ENCODE peak calls at places on chromosomes 13 and 19, in five cellular contexts. A is HCT116, Y is K562, N is HepG2, U is GM12878. F is an unnamed sample.

GRCh38 chr19:35177377-35178274 is 23.1 kb downstream of the FXYD5 start:
- DNase-seq in A (no peak), Y (no peak), N (no peak), U (no peak), F (no peak)

GRCh38 chr13:113794086-113794485 is 35.1 kb downstream of the TMEM255B start:
- DNase-seq in A (no peak), Y (no peak), N (no peak), U (no peak), F (no peak)

GRCh38 chr19:3783660-3784584 is 2.3 kb downstream of the MATK start:
- DNase-seq in A (no peak), Y (peak), N (peak), U (no peak), F (peak)

GRCh38 chr13:100625447-100625846 is 36.9 kb upstream of the GGACT start:
- DNase-seq in A (no peak), Y (no peak), N (no peak), U (no peak), F (no peak)

GRCh38 chr19:49809155-49809986 is 3.7 kb downstream of the FUZ start:
- DNase-seq in A (no peak), Y (no peak), N (peak), U (no peak), F (peak)

GRCh38 chr19:44587863-44588752 is 25.3 kb upstream of the IGSF23 start:
- DNase-seq in A (peak), Y (no peak), N (peak), U (no peak), F (no peak)

GRCh38 chr13:113562866-113563265 is 21.7 kb upstream of the TFDP1 start:
- DNase-seq in A (no peak), Y (no peak), N (no peak), U (no peak), F (no peak)

GRCh38 chr13:76723551-76724232 is 162.5 kb downstream of the KCTD12 start:
- DNase-seq in A (no peak), Y (no peak), N (no peak), U (no peak), F (no peak)

GRCh38 chr19:17323973-17324327 is 10.7 kb downstream of the ANO8 start:
- DNase-seq in A (no peak), Y (no peak), N (no peak), U (no peak), F (no peak)

GRCh38 chr13:35190241-35190640 is 248.2 kb downstream of the NBEA start:
- DNase-seq in A (no peak), Y (no peak), N (no peak), U (no peak), F (no peak)

GRCh38 chr13:83839158-83839557 is 43.1 kb downstream of the SLITRK1 start:
- DNase-seq in A (no peak), Y (no peak), N (no peak), U (no peak), F (no peak)

GRCh38 chr13:91630916-91631315 is 232.5 kb downstream of the GPC5 start:
- DNase-seq in A (no peak), Y (no peak), N (no peak), U (no peak), F (no peak)

GRCh38 chr19:44925114-44925891 is 10.9 kb downstream of the APOC1 start:
- DNase-seq in A (no peak), Y (no peak), N (peak), U (no peak), F (no peak)

GRCh38 chr13:32432856-32433255 is 4.9 kb upstream of the N4BP2L1 start:
- DNase-seq in A (no peak), Y (no peak), N (peak), U (no peak), F (no peak)

GRCh38 chr19:16435238-16435911 is 36.4 kb downstream of the EPS15L1 start:
- DNase-seq in A (no peak), Y (no peak), N (no peak), U (no peak), F (no peak)

GRCh38 chr13:53782400-53783030 is 753.9 kb downstream of the OLFM4 start:
- DNase-seq in A (no peak), Y (no peak), N (peak), U (peak), F (peak)

GRCh38 chr19:38849147-38849745 is 540 bp downstream of the HNRNPL start:
- DNase-seq in A (peak), Y (peak), N (peak), U (peak), F (peak)

GRCh38 chr19:18644144-18645034 is 7.6 kb downstream of the KLHL26 start:
- DNase-seq in A (no peak), Y (no peak), N (no peak), U (no peak), F (no peak)

GRCh38 chr19:49106648-49107135 is 7.5 kb upstream of the LIN7B start:
- DNase-seq in A (peak), Y (no peak), N (peak), U (no peak), F (peak)

GRCh38 chr13:73702419-73703071 is 431.7 kb downstream of the KLF12 start:
- DNase-seq in A (no peak), Y (no peak), N (no peak), U (peak), F (no peak)

GRCh38 chr19:16070366-16070990 is 5.8 kb upstream of the TPM4 start:
- DNase-seq in A (peak), Y (peak), N (peak), U (no peak), F (no peak)

GRCh38 chr19:13888281-13888680 is 11.3 kb downstream of the NANOS3 start:
- DNase-seq in A (no peak), Y (no peak), N (no peak), U (no peak), F (no peak)

GRCh38 chr13:45749026-45749759 is 47.1 kb downstream of the CBY2 start:
- DNase-seq in A (no peak), Y (no peak), N (no peak), U (no peak), F (no peak)

GRCh38 chr13:24273926-24274325 is 35.5 kb upstream of the C1QTNF9 start:
- DNase-seq in A (no peak), Y (no peak), N (no peak), U (no peak), F (no peak)

GRCh38 chr13:109819851-109820250 is 33.5 kb upstream of the IRS2 start:
- DNase-seq in A (no peak), Y (no peak), N (no peak), U (no peak), F (no peak)

GRCh38 chr19:35963514-35963913 is 27.3 kb downstream of the LRFN3 start:
- DNase-seq in A (no peak), Y (peak), N (peak), U (no peak), F (no peak)

GRCh38 chr19:47296036-47296435 is 13.6 kb upstream of the C5AR1 start:
- DNase-seq in A (peak), Y (peak), N (peak), U (no peak), F (peak)

GRCh38 chr13:78657699-78658629 is 991 bp downstream of the OBI1 start:
- DNase-seq in A (no peak), Y (no peak), N (peak), U (no peak), F (peak)

GRCh38 chr13:50017819-50018218 is 2.6 kb downstream of the KCNRG start:
- DNase-seq in A (no peak), Y (no peak), N (peak), U (no peak), F (no peak)

GRCh38 chr19:5694952-5695648 is 5.0 kb downstream of the RPL36 start:
- DNase-seq in A (no peak), Y (no peak), N (no peak), U (no peak), F (peak)

DNA sequence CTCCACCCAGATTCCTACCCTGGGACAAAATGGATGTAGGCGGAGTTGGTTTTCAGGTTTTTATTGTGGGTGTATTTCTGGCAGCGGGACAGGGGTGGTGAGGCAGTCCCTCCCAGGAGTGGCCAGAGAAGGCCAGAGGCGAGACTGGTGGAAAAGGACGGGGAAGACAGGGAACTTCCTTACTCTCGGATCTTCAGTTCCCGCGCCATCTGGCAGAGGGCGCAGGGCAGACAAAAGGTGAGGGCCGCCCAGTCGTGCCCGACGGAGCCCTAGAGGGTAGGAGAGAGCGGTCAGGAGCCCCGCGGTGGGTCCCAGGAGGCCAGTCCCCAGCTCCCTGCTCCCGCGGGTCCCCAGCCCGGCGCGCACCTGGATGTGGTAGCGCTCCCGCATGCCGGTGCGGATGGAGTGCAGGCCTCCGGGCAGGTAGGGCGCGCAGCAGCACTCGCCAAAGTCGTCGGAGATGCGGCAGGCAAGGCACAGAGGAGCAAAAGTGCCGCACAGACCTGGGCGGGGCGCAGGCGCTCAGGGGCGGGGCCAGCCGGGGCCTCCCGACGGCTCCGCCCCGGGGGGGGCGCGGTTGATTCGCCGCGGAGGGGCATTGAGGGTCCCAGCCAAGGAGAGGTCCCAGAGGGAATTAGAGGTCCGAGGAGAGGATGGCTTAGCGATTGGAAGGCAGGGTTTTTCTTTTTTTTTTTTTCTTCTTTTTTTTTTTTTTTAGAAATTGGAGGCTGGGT is 3.0 kb downstream of the CNFN start:
- DNase-seq in A (peak), Y (peak), N (peak), U (no peak), F (peak)
- TF ChIP-seq ZBTB33 in A (no peak), Y (no peak), N (no peak), U (no peak), F (no peak)

GRCh38 chr19:518292-519231 is 11.3 kb downstream of the TPGS1 start:
- DNase-seq in A (no peak), Y (peak), N (no peak), U (no peak), F (no peak)
- TF ChIP-seq ZBTB33 in A (no peak), Y (peak), N (no peak), U (no peak), F (no peak)

GRCh38 chr19:58318297-58318696 is 8.5 kb upstream of the ZSCAN22 start:
- DNase-seq in A (no peak), Y (no peak), N (no peak), U (no peak), F (no peak)

GRCh38 chr19:58319241-58319640 is 7.6 kb upstream of the ZSCAN22 start:
- DNase-seq in A (no peak), Y (no peak), N (no peak), U (no peak), F (no peak)

DNA sequence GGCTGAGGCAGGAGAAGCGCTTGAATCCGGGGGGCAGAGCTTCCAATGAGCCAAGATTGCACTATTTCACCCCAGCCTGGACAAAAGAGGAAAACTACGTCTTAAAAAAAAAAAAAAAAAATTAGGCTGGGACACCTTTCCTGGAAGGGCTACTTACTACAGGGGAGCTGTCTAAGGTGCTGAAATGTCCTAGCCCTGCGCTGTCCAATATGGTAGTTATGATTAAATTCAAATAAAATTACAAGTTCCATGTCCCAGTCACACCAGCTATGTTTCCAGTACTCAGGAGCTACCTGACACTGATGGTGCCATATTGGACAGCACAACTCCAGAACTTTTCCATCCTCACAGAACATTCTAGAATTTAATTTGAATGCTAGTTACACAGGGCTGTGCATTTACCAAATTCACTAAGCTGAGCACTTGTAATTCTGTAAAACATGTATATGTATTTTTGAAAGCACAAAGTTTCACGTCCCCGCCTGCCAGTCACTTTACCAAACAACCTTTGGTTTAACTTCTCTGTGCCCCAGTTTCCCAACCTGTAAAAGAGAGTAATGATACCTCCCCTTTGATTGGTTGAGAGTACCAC is 9.2 kb upstream of the ZSCAN22 start:
- DNase-seq in A (no peak), Y (peak), N (no peak), U (no peak), F (no peak)
- TF ChIP-seq ZBTB33 in A (no peak), Y (no peak), N (no peak), U (no peak), F (no peak)

DNA sequence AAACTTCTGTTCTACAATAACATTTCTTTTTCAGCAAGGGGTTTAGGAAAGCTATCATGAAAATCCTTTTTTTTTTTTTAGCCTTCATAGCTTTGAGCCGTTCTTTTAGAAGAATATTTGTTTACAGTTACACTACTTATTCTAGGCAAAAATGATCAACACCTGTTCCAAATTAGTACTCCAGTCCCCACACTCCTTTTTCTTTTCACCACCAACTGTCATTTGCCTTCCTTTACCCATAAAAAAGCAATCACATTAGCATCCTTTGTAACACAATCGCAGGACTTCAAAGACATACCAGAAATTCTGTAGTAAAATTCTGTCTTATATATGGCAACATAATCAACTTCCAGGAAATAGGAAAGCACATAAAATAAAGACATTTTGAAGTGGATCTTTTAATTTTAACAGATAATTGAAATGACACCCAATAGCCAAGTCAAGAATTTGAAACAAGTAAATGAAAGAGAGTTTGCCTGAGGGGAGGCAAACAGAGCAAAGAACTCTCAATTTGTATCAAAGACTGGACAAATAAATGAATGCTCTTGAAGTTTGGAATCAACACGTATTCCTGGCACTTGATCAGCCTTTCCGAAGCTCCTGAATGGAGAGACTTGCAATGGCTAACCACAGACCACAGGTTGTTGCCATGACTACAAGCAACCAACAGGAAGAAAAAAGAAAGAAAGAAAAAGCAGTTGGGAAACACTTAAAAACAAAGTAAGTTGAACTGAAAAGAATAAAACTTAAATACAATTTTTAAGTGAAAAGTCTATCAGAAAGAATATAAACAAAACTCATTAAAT is 206.8 kb downstream of the PCDH9 start:
- DNase-seq in A (no peak), Y (no peak), N (no peak), U (no peak), F (no peak)
- TF ChIP-seq ZBTB33 in A (no peak), Y (no peak), N (no peak), U (no peak), F (no peak)

GRCh38 chr19:40896418-40896796 is 14.4 kb upstream of the CYP2A7 start:
- DNase-seq in A (no peak), Y (no peak), N (no peak), U (no peak), F (no peak)
- TF ChIP-seq ZBTB33 in A (no peak), Y (no peak), N (no peak), U (no peak), F (no peak)

DNA sequence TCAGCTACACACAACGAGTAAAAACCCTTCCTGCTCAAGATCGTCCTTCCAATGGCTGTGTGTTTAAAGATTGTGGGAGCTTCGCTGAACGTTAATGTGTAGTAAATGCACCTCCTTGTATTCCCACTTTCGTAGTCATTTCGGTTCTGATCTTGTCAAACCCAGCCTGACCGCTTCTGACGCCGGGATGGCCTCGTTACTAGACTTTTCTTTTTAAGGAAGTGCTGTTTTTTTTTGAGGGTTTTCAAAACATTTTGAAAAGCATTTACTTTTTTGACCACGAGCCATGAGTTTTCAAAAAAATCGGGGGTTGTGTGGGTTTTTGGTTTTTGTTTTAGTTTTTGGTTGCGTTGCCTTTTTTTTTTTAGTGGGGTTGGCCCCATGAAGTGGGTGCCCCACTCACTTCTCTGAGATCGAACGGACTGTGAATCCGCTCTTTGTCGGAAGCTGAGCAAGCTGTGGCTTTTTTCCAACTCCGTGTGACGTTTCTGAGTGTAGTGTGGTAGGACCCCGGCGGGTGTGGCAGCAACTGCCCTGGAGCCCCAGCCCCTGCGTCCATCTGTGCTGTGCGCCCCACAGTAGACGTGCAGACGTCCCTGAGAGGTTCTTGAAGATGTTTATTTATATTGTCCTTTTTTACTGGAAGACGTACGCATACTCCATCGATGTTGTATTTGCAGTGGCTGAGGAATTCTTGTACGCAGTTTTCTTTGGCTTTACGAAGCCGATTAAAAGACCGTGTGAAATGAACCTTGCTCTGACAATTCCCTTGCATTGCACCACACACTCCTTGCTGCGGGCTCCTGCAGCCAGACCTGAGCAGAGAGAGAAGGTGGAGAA is 2.7 kb upstream of the FAM174C start:
- DNase-seq in A (no peak), Y (no peak), N (no peak), U (no peak), F (no peak)
- TF ChIP-seq ZBTB33 in A (no peak), Y (no peak), N (no peak), U (no peak), F (no peak)

F was measured in SK-N-SH.